ENCODE peak calls at places on chromosomes 6 and 20, in ten cellular contexts. Q, T, S, H, B, C, V, J, N and Y are unnamed samples. For H3K4me1, the result is how much of the 10 kb centered on the place peaks cover.

GRCh38 chr6:90343581-90343980 is 46.9 kb upstream of the BACH2 start:
- DNase-seq in C (no peak), H (peak), V (no peak), B (no peak), N (peak), S (no peak), T (peak), J (no peak), Q (no peak), Y (no peak)

GRCh38 chr6:137798261-137798660 is 68.8 kb upstream of the TNFAIP3 start:
- DNase-seq in T (no peak), H (no peak), N (peak), V (no peak), Q (no peak), B (no peak), S (no peak), C (no peak), J (no peak), Y (no peak)

GRCh38 chr20:1761116-1761515 is 103.5 kb upstream of the SIRPG start:
- DNase-seq in T (no peak), C (no peak), Q (no peak), N (peak), J (no peak), B (no peak), H (peak), V (no peak), S (peak), Y (no peak)

GRCh38 chr6:13500264-13500663 is 12.9 kb upstream of the GFOD1 start:
- DNase-seq in S (no peak), Q (no peak), B (no peak), T (no peak), V (no peak), N (no peak), C (no peak), H (no peak), J (no peak), Y (no peak)

GRCh38 chr6:170042596-170043118 is 248.2 kb downstream of the DLL1 start:
- DNase-seq in J (no peak), H (no peak), C (no peak), Q (no peak), N (no peak), S (no peak), B (no peak), V (no peak), T (no peak), Y (no peak)

GRCh38 chr6:132964868-132965382 is 150.6 kb downstream of the RPS12 start:
- DNase-seq in V (no peak), Q (peak), S (no peak), B (no peak), J (no peak), N (no peak), H (no peak), C (no peak), T (no peak), Y (no peak)

GRCh38 chr20:53672484-53673129 is 79.0 kb upstream of the ZNF217 start:
- DNase-seq in V (no peak), T (no peak), Q (no peak), N (peak), H (no peak), C (no peak), J (no peak), S (no peak), B (peak), Y (no peak)

GRCh38 chr6:37173573-37174195 is 3.7 kb downstream of the PIM1 start:
- DNase-seq in Q (no peak), H (no peak), J (no peak), V (no peak), B (no peak), S (no peak), T (no peak), C (no peak), N (no peak), Y (peak)

GRCh38 chr6:90436403-90436802 is 139.8 kb upstream of the BACH2 start:
- DNase-seq in B (no peak), Q (no peak), J (no peak), S (no peak), C (no peak), H (no peak), N (no peak), T (no peak), V (no peak), Y (no peak)

GRCh38 chr6:53009511-53009910 is 14.4 kb upstream of the GSTA4 start:
- DNase-seq in C (no peak), Q (no peak), N (no peak), S (no peak), B (no peak), V (no peak), J (no peak), T (no peak), H (no peak), Y (no peak)

GRCh38 chr20:23637282-23638221 is at the start of gene CST3:
- DNase-seq in B (peak), N (peak), T (peak), V (peak), Q (peak), J (peak), H (peak), S (peak), C (peak), Y (no peak)

GRCh38 chr6:121884056-121884455 is 448.6 kb downstream of the GJA1 start:
- DNase-seq in N (peak), C (no peak), V (no peak), Q (no peak), J (no peak), T (no peak), S (no peak), B (no peak), H (no peak), Y (no peak)
- H3K4me1 ChIP-seq in N (under half), C (under half), V (under half), Q (under half), J (under half), T (under half), S (under half), B (under half), H (under half), Y (under half)

GRCh38 chr6:159169557-159170332 is 545 bp downstream of the FNDC1 start:
- DNase-seq in H (peak), B (peak), N (peak), C (no peak), T (no peak), S (no peak), V (peak), Q (no peak), J (peak), Y (no peak)
- H3K4me1 ChIP-seq in H (under half), B (under half), N (under half), C (under half), T (under half), S (under half), V (under half), Q (under half), J (under half), Y (under half)

DNA sequence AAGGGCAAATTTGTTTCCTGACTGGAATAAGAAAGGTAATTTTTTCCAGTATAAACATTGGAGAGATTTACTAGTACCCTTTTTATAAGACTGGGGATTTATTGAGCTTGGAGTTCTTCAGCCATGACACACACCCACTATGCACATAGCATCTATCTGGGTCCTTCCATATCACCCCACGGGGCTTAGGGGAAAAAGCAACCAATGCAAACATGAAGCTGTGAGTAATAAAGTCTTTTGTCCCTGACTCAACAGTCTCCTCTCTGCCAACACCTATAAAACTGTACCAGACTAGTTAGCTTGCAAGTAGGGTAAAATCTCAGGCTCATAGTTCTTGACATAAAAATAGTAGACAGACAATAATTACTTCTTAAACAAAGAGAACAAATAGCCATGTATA is 23.4 kb downstream of the COL21A1 start:
- DNase-seq in V (no peak), C (no peak), S (no peak), Q (no peak), J (no peak), T (no peak), H (peak), B (no peak), N (peak), Y (no peak)
- H3K4me1 ChIP-seq in V (under half), C (under half), S (under half), Q (under half), J (under half), T (under half), H (under half), B (under half), N (under half), Y (under half)

GRCh38 chr20:17287503-17287902 is 60.7 kb downstream of the PCSK2 start:
- DNase-seq in C (no peak), H (peak), V (no peak), B (no peak), T (no peak), N (no peak), S (no peak), J (no peak), Q (no peak), Y (no peak)

DNA sequence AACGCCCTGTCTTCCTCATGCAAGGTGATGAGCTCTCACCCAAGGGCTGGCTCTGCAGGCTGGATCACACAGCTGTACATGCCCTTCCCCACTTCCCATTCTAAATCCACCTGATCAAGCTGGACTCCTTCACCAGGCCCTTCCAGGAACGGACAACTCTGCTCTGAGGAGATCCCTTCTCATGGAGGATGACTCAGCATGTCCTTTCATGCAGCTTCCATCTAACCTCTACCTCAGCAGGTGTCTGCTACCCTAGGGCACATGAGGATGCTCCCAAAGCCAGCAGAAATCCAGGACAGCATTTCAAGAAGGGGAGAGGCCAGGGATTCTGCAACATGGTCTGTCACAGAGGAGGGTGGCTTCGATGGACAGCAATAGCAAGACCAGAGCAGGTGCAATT is 61.2 kb downstream of the PCSK2 start:
- DNase-seq in S (no peak), V (no peak), T (no peak), B (no peak), H (no peak), C (no peak), J (no peak), Q (no peak), N (no peak), Y (no peak)
- H3K4me1 ChIP-seq in S (under half), V (under half), T (under half), B (under half), H (under half), C (under half), J (under half), Q (under half), N (under half), Y (under half)